ENCODE peak calls at places on chromosomes 11 and 22, in seven cellular contexts. N is fibroblast of pulmonary artery; F is IMR-90; S is activated CD8-positive, alpha-beta T cell treated with anti-CD3 and anti-CD28 coated beads for 36 hours; R is HCT116; E is H1; V is ovary. T is an unnamed sample.

GRCh38 chr11:20360650-20361049 is 2.9 kb upstream of the HTATIP2 start:
- DNase-seq in N (peak), F (peak), S (peak), R (no peak), E (no peak), V (no peak), T (no peak)

GRCh38 chr11:119421351-119421750 is 1.6 kb downstream of the THY1 start:
- DNase-seq in N (no peak), F (peak), S (no peak), R (no peak), E (no peak), V (no peak), T (no peak)

GRCh38 chr22:46003271-46004091 is 26.5 kb upstream of the WNT7B start:
- DNase-seq in N (no peak), F (no peak), S (peak), R (no peak), E (no peak), V (peak), T (no peak)

GRCh38 chr11:23543651-23544216 is 683.5 kb upstream of the CCDC179 start:
- DNase-seq in N (no peak), F (no peak), S (no peak), R (no peak), E (no peak), V (no peak), T (no peak)

GRCh38 chr22:20319041-20319744 is 667 bp downstream of the DGCR6L start:
- DNase-seq in N (peak), F (no peak), S (no peak), R (no peak), E (peak), V (peak), T (peak)

GRCh38 chr11:68825603-68826002 is 16.1 kb downstream of the CPT1A start:
- DNase-seq in N (no peak), F (no peak), S (peak), R (peak), E (peak), V (no peak), T (no peak)

GRCh38 chr11:30333405-30333804 is 10.5 kb downstream of the ARL14EP start:
- DNase-seq in N (peak), F (no peak), S (no peak), R (no peak), E (no peak), V (no peak), T (no peak)

GRCh38 chr11:45155058-45155551 is 8.7 kb downstream of the PRDM11 start:
- DNase-seq in N (peak), F (peak), S (no peak), R (no peak), E (no peak), V (peak), T (no peak)

GRCh38 chr22:22692707-22693530 is 48.5 kb downstream of the GGTLC2 start:
- DNase-seq in N (peak), F (peak), S (peak), R (no peak), E (peak), V (peak), T (peak)

GRCh38 chr22:33350961-33351360 is 292.8 kb upstream of the SYN3 start:
- DNase-seq in N (no peak), F (no peak), S (no peak), R (no peak), E (no peak), V (no peak), T (no peak)

GRCh38 chr22:23213581-23214341 is 33.5 kb downstream of the BCR start:
- DNase-seq in N (no peak), F (no peak), S (no peak), R (no peak), E (no peak), V (no peak), T (no peak)

GRCh38 chr11:133902506-133902905 is 54.3 kb downstream of the IGSF9B start:
- DNase-seq in N (no peak), F (no peak), S (no peak), R (no peak), E (no peak), V (no peak), T (no peak)

DNA sequence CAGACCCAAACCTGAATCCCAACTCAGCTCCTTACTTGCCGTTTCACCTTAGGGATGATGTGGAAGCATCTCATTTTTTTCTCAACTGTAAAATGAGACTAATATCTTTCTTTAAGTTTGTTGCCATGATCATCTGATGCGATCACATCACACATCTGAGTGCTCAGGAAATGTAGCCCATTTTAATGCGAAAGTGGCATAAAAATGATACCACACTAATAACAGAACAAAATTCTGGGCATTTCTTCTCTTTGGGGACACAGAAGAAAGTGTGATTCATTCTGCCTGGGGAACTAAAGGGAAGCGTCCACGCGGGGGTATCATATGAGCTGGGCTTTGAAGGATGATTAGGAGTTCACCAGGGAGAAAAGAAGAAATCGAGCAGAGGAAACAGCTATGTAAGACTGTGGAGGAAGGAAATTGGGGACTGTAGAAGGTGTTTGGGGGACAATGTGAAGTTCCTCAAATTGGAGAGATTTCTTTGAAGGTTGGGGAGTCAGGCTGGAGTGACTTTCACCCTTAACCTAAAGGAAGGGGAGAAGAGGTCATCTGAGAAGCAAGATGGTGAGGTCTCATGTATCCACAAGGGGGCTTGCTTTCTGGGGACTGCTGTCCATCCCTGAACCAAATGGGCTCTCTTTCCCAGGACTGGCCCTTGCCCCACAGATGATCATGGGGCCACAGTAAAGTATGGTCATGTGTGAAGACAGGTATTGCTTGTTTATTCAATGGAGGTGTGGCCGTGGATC is 49.7 kb upstream of the NNMT start:
- DNase-seq in N (no peak), F (no peak), S (no peak), R (no peak), E (no peak), V (no peak), T (no peak)
- TF ChIP-seq CTCF in N (no peak), F (no peak), S (no peak), R (no peak), E (no peak), V (no peak), T (no peak)

DNA sequence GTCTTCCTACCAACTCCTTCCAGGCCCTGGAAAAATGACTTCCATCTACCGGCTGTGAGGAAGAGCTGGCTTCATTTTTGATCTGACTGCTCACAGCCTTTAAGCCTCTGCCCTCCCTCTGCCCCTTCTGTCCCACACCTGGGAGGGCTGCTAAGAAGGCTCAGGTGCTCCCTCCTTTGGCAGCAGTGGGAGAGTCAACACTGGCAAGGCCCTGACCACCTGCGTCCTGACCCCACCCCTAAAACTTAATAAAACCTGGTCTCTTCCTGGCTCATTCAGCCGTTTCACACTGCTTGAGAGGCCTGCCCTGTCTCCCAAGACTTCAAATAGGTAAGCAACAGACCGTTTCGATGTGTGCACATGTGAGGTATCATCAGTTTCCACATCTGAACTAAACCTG is 52.1 kb upstream of the NFRKB start:
- DNase-seq in N (no peak), F (no peak), S (no peak), R (no peak), E (peak), V (no peak), T (no peak)
- TF ChIP-seq CTCF in N (no peak), F (no peak), S (no peak), R (no peak), E (peak), V (no peak), T (no peak)

DNA sequence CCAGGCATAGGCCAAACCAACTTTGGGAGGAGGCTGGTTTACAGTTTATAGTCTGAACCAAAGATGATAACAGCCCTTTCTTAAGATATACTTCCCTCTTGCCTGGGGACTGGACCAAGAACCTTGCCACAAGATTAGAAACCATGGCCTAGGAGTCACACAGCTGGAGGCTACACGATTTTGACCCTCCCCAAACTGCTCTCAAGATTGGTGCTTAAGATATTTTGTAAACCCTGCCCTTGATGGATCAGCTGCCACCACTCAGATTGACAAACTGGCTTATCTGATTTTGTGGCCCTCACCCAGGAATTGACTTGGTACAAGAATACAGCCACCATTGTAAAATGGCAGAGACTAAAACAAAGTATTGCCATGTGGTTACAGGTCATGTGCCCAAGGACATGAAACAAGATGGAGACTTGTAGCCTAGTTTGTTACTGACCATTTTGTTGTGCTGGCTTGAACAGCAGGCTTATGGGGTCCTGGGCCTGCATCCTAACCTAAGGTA is 17.4 kb upstream of the EI24 start:
- DNase-seq in N (no peak), F (no peak), S (no peak), R (no peak), E (no peak), V (no peak), T (no peak)
- TF ChIP-seq CTCF in N (no peak), F (no peak), S (no peak), R (no peak), E (no peak), V (no peak), T (no peak)

GRCh38 chr22:34845391-34845790 is 220.6 kb upstream of the ISX start:
- DNase-seq in N (no peak), F (no peak), S (no peak), R (no peak), E (no peak), V (no peak), T (no peak)
- TF ChIP-seq CTCF in N (no peak), F (no peak), S (no peak), R (no peak), E (no peak), V (no peak), T (no peak)

GRCh38 chr11:65736810-65737209 is 16.2 kb upstream of the RNASEH2C start:
- DNase-seq in N (no peak), F (no peak), S (no peak), R (no peak), E (no peak), V (no peak), T (no peak)
- TF ChIP-seq CTCF in N (no peak), F (no peak), S (no peak), R (no peak), E (no peak), V (no peak), T (no peak)

GRCh38 chr11:104148696-104149095 is 15.3 kb downstream of the PDGFD start:
- DNase-seq in N (no peak), F (no peak), S (no peak), R (no peak), E (no peak), V (no peak), T (no peak)

GRCh38 chr11:104152941-104153340 is 11.0 kb downstream of the PDGFD start:
- DNase-seq in N (no peak), F (no peak), S (no peak), R (no peak), E (no peak), V (no peak), T (no peak)

GRCh38 chr11:104148074-104148473 is 15.9 kb downstream of the PDGFD start:
- DNase-seq in N (peak), F (peak), S (no peak), R (no peak), E (no peak), V (no peak), T (no peak)

GRCh38 chr11:104154296-104154695 is 9.7 kb downstream of the PDGFD start:
- DNase-seq in N (no peak), F (no peak), S (no peak), R (no peak), E (no peak), V (no peak), T (no peak)

DNA sequence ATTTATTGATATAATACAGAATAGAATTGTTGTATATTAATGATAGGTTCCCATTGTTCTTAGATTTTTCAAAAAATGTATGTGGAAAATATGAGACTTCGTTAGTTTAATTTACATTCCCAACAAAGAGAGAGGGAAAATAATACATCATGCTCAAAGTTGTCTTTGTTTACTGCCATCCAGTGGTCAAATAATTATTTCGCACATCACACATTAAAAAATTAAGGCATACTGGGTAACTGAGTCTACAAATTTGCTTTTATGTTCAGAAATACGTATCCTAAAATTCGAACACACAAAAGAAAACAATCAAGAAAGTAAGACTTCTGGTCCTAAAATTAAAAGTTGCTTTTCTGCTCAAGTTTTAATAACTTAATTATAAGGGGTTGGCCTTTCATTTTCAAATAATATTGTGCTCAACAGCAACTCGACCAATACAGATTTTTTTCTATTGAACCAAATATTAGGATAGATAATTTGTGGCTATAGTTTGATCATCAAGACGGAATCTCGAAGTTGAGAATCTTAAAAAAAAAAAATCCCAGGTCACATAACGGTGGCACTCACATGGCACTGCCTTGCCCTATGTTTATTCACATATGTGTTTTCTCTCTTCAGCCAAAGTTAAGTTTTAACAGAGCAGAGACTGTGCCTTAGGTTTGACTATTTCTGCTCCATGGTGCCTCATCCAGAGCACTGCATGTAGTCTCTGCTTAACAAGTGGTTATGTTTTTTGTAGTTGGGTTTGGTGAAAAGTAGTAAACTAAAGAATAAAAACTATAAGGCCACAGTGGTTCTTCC is 12.3 kb downstream of the PDGFD start:
- DNase-seq in N (peak), F (no peak), S (no peak), R (peak), E (no peak), V (no peak), T (no peak)
- TF ChIP-seq CTCF in N (peak), F (peak), S (peak), R (peak), E (peak), V (no peak), T (peak)

GRCh38 chr11:87743002-87743401 is 432.2 kb downstream of the RAB38 start:
- DNase-seq in N (no peak), F (no peak), S (peak), R (no peak), E (no peak), V (no peak), T (no peak)
- TF ChIP-seq CTCF in N (no peak), F (no peak), S (no peak), R (no peak), E (peak), V (no peak), T (peak)

DNA sequence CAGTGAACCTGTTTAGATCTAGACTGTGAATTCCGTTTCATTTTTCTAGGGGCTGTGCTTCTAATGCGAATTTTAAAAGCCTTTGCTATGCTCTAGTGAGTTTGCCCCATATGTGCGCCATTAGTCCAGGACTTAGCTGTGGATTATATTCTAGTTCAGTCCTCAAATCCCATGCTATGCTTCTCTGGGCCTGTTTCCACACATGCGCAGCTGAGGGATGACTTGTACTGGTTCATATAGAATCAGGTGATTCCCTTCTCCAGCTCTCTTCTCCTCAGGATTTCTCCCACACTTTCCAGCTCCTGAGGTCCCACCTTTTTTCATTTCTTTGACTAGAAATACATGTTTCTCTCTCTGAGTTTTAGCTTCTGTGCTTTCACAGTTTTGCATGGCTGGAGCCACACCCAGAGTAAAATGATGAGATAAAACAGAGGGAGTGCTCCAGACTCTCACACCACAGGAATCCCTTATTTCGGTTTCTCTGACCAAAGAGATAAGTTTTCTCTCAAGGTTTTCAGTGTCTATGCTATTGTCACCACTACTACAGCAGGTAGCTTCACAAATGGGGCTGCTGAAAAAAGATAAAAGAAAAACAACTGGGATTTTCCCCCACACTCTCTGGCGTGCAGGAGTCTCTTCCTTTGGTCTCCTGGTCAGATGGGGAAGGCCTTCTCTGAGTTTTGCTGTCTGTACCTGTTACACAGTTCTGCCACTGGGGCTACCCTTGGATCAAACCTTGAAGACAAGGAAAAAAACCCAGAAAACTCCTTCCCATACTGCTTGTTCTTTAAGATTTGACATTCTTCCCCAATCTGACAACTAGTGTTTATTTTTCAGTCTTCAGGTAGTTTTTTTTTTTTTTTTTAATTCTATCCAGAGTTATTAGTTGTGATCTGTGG is 96.2 kb upstream of the TEAD1 start:
- DNase-seq in N (no peak), F (no peak), S (no peak), R (no peak), E (no peak), V (no peak), T (no peak)
- TF ChIP-seq CTCF in N (no peak), F (no peak), S (no peak), R (no peak), E (peak), V (no peak), T (no peak)

DNA sequence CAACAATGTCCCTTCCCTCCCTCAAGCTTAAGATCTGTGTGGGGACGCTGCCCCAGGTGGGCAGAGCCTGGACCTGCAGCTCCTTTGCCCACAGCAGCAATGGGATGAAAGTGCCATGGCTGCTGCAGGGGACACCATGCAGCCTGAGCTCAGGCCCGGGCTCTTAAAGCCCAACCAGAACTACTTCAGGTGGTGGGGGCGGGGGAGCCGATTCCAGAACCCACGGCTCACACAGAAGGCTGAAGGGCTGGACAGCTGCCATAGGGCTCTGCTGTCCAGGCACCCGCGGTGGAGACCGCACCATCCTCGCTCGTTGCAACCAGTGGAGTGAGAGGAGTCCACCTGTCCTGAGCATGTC is 12.5 kb downstream of the CHID1 start:
- DNase-seq in N (peak), F (peak), S (no peak), R (peak), E (no peak), V (no peak), T (no peak)
- TF ChIP-seq CTCF in N (peak), F (peak), S (no peak), R (peak), E (peak), V (no peak), T (peak)

T was measured in GM13977.